ENCODE peak calls at places on chromosomes 12 and 14, in four cellular contexts. A is bronchial epithelial cell, I is colonic mucosa, J is GM06990. V is an unnamed sample.

GRCh38 chr12:127270193-127270592 is 996.8 kb upstream of the TMEM132C start:
- DNase-seq in J (no peak), A (peak), I (no peak), V (no peak)

GRCh38 chr12:30417697-30418231 is 277.9 kb downstream of the IPO8 start:
- DNase-seq in A (peak), J (no peak), I (no peak), V (no peak)

GRCh38 chr12:31118831-31119530 is 45.3 kb downstream of the DDX11 start:
- DNase-seq in J (no peak), A (no peak), I (no peak), V (peak)

GRCh38 chr14:90759370-90760054 is 56.7 kb downstream of the TTC7B start:
- DNase-seq in I (no peak), A (no peak), J (no peak), V (peak)

GRCh38 chr12:19397534-19397933 is 41.8 kb upstream of the AEBP2 start:
- DNase-seq in J (no peak), A (peak), I (no peak), V (no peak)

GRCh38 chr12:114623737-114624136 is 60.2 kb downstream of the TBX3 start:
- DNase-seq in J (no peak), A (no peak), I (no peak), V (no peak)

GRCh38 chr14:81219821-81220487 is 805 bp downstream of the GTF2A1 start:
- DNase-seq in J (peak), I (peak), A (no peak), V (peak)

GRCh38 chr12:116370004-116370404 is 92.5 kb upstream of the MED13L start:
- DNase-seq in A (no peak), J (no peak), I (no peak), V (no peak)

GRCh38 chr14:81220767-81221578 is at the start of gene GTF2A1:
- DNase-seq in I (peak), A (peak), J (peak), V (peak)

GRCh38 chr14:25220514-25220913 is 170.6 kb upstream of the STXBP6 start:
- DNase-seq in A (no peak), I (no peak), J (no peak), V (no peak)

DNA sequence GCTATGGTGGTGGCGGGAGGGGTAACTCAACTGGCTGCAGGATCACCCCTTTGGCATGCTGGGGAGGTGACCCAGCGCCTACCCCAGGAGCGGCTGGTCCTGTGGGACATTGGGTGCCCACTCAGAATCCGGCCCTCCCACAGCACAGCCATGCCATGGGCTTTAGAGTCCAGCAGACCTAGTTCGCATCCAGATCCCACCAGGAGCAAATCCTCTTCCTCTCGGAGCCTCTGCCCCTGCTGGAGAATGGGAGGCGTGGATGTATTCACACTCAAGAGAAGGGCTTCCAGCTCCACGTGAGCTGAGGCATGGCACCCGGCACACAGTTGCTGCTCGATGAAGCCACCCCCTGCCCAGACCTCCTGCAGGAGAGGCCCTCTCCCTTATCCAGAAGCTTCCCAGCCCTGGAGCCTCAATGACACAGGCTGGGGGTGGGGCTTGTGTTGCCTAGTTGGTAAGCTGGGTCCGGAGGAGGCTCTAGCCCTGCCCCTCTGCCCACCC is 17.7 kb downstream of the FAM222A start:
- DNase-seq in I (no peak), J (no peak), A (no peak), V (no peak)
- TF ChIP-seq CTCF in I (no peak), J (no peak), A (no peak), V (no peak)

GRCh38 chr12:67457799-67458680 is 188.9 kb downstream of the CAND1 start:
- DNase-seq in A (peak), J (no peak), I (no peak), V (no peak)
- TF ChIP-seq CTCF in A (no peak), J (peak), I (no peak), V (no peak)

DNA sequence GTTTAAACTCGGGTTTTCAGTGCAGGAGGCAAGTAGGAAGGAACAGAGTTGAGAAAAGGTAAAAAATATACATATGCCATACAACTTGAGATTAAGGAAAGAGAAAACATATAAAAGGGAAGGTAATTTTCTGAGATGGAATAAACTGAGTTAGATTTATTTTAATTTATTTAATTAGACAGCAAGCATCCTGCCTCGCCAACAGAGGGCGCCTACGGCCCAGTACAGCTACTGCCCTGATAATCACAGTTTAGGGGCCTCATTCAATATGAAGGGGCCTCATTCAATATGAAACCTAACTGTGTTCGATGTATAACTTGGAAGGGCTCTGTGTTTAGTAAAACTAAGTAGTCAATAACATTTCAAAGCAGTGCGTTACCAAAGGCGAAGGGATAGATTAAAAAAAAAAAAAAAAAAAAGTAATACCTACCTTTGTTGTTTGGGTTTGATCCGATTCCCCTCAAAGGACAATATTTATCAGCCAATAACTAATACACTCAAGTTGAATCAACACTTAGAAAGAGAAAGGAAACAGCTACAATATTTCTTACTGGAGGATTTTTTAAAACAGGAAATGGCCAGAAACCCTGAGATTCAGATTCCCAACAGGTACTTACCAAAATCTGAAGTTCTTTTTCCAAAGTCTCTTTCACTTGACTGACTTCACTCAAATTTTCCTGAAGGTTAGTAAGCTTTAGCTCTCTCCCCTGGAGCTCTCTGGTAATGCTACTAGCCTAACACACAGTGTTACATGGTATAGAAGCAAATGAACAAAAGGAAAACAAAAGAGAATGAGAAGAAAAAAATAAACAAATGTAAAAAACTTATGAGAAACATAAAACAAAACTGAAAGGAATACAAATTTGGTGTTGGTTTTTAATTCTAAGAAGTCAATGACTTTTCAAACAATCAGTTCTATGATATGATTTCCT is 70.0 kb upstream of the VPS33A start:
- DNase-seq in A (peak), J (no peak), I (no peak), V (peak)
- TF ChIP-seq CTCF in A (peak), J (peak), I (peak), V (peak)

DNA sequence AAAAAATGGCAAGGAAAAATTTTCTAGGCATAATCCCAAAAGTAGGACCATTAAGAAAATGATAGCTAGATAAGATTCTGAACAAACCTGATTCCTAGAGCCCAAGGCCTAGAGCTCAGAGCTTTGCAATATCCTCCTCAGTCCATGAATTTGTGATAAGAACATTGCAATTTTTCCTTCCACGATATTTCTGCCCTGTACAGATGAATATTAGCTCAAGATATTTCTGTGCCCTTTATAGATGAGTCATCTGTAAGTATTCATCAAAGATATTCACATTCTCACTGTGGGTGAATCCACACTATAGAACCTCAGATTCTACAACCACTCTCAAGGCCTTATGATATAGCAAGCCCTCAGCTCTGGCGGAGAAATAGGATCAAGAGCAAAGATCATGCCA is 37.5 kb downstream of the EAPP start:
- DNase-seq in A (peak), J (no peak), I (no peak), V (no peak)
- TF ChIP-seq CTCF in A (no peak), J (no peak), I (no peak), V (no peak)

GRCh38 chr12:103373088-103373523 is 122.7 kb downstream of the C12orf42 start:
- DNase-seq in A (no peak), J (no peak), I (no peak), V (no peak)

GRCh38 chr12:103369929-103370328 is 125.8 kb downstream of the C12orf42 start:
- DNase-seq in I (no peak), J (peak), A (no peak), V (no peak)

DNA sequence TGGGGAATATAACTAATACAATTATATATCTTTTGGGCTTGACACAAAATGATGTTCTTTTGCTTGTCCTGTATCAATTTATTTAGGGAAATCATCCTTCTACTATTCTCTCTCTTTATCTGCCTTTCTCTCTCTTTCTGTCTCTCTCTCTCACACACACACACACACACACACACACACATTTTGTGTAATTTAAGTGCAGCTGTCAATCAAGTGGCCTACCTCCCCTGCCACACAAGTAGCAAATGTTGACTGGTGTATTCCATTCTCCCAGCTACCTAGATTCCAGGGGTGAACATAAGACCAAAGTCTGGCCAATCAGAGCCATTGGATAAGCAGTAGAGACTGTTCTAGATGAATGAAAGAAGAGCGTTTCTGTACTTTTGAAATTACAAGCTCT is 127.6 kb downstream of the C12orf42 start:
- DNase-seq in J (no peak), A (no peak), I (no peak), V (no peak)
- TF ChIP-seq CTCF in J (no peak), A (no peak), I (no peak), V (no peak)

GRCh38 chr12:52581481-52581880 is 7.8 kb upstream of the KRT74 start:
- DNase-seq in I (no peak), A (peak), J (no peak), V (no peak)
- TF ChIP-seq CTCF in I (no peak), A (no peak), J (no peak), V (no peak)

DNA sequence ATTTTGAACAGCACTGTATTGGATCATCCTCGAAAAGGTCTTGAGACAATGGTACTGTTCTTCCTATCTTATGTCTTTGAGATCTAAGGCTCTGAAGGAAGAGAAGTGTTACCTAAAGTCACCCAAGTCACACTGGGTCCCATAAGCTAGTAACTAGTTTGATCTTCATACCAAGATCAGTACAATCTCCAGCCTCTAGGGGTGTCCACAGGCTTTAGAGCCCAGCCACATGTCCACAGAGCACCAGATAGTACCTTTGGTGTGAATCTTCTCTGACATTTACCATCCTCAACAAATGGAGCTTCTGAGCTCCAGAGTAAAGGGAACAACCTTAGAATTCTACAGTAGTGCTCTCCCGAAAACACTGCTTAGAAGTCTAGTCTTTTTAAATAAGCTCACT is 78.7 kb downstream of the KSR2 start:
- DNase-seq in A (no peak), I (no peak), J (no peak), V (no peak)
- TF ChIP-seq CTCF in A (no peak), I (no peak), J (peak), V (no peak)

GRCh38 chr12:39375206-39375808 is 67.6 kb downstream of the KIF21A start:
- DNase-seq in A (no peak), I (no peak), J (no peak), V (no peak)
- TF ChIP-seq CTCF in A (no peak), I (no peak), J (no peak), V (no peak)

V was measured in GM20000.